ENCODE peak calls at places on chromosomes 11 and 22, in ten cellular contexts. V is K562, L is GM12878, J is sigmoid colon, Y is stomach, W is esophagus muscularis mucosa, E is SK-N-SH, G is transverse colon, F is H1, K is HepG2. H is an unnamed sample.

GRCh38 chr11:33997473-33998347 is 53.8 kb upstream of the CAPRIN1 start:
- DNase-seq in V (no peak), L (no peak), J (no peak), Y (no peak), W (no peak), E (peak; percentile 33), G (no peak), F (no peak), K (no peak), H (no peak)

GRCh38 chr22:37162221-37163095 is 12.7 kb upstream of the IL2RB start:
- DNase-seq in V (no peak), L (peak; percentile 98), J (no peak), Y (no peak), W (no peak), E (no peak), G (peak; percentile 49), F (no peak), K (no peak), H (no peak)

GRCh38 chr11:91981995-91982394 is 242.6 kb upstream of the FAT3 start:
- DNase-seq in V (no peak), L (no peak), J (peak; percentile 89), Y (no peak), W (no peak), E (no peak), G (peak; percentile 36), F (no peak), K (no peak), H (no peak)

GRCh38 chr11:70900540-70900939 is 351.8 kb downstream of the SHANK2 start:
- DNase-seq in V (no peak), L (no peak), J (no peak), Y (peak; percentile 55), W (no peak), E (no peak), G (no peak), F (no peak), K (no peak), H (peak; percentile 25)

GRCh38 chr11:65646921-65647701 is 9.2 kb downstream of the SIPA1 start:
- DNase-seq in V (peak; percentile 42), L (no peak), J (no peak), Y (peak; percentile 78), W (no peak), E (peak; percentile 94), G (peak; percentile 75), F (peak; percentile 89), K (no peak), H (no peak)

GRCh38 chr11:126598344-126599092 is 243.0 kb downstream of the ST3GAL4 start:
- DNase-seq in V (no peak), L (no peak), J (no peak), Y (no peak), W (no peak), E (no peak), G (no peak), F (no peak), K (no peak), H (no peak)

GRCh38 chr22:46056169-46057041 is 79.4 kb upstream of the WNT7B start:
- DNase-seq in V (no peak), L (no peak), J (peak; percentile 85), Y (peak; percentile 55), W (no peak), E (peak; percentile 68), G (peak; percentile 14), F (no peak), K (no peak), H (peak; percentile 67)

GRCh38 chr11:110377451-110377850 is 52.3 kb upstream of the FDX1 start:
- DNase-seq in V (no peak), L (no peak), J (no peak), Y (no peak), W (no peak), E (no peak), G (no peak), F (no peak), K (no peak), H (no peak)

GRCh38 chr11:74877132-74877531 is 71.8 kb downstream of the XRRA1 start:
- DNase-seq in V (peak; percentile 56), L (no peak), J (no peak), Y (no peak), W (no peak), E (no peak), G (no peak), F (no peak), K (no peak), H (no peak)

GRCh38 chr22:49281467-49282340 is 546.0 kb downstream of the BRD1 start:
- DNase-seq in V (no peak), L (no peak), J (no peak), Y (no peak), W (no peak), E (no peak), G (no peak), F (no peak), K (no peak), H (no peak)

GRCh38 chr11:69245491-69246345 is 48.2 kb upstream of the MYEOV start:
- DNase-seq in V (no peak), L (no peak), J (peak; percentile 28), Y (peak; percentile 23), W (no peak), E (no peak), G (no peak), F (no peak), K (no peak), H (no peak)

GRCh38 chr11:118641463-118642019 is 34.1 kb downstream of the PHLDB1 start:
- DNase-seq in V (no peak), L (no peak), J (no peak), Y (peak; percentile 88), W (no peak), E (peak; percentile 54), G (peak; percentile 78), F (no peak), K (no peak), H (no peak)

GRCh38 chr11:110564676-110565343 is 135.1 kb downstream of the FDX1 start:
- DNase-seq in V (no peak), L (no peak), J (no peak), Y (no peak), W (no peak), E (no peak), G (no peak), F (no peak), K (no peak), H (no peak)

GRCh38 chr11:12008790-12009616 is 577 bp upstream of the DKK3 start:
- DNase-seq in V (peak; percentile 94), L (no peak), J (peak; percentile 76), Y (peak; percentile 47), W (no peak), E (peak; percentile 99), G (peak; percentile 14), F (peak; percentile 88), K (no peak), H (peak; percentile 77)

GRCh38 chr11:111285205-111286079 is 12.9 kb upstream of the POU2AF3 start:
- DNase-seq in V (no peak), L (no peak), J (no peak), Y (no peak), W (no peak), E (no peak), G (peak; percentile 40), F (no peak), K (peak; percentile 25), H (no peak)

GRCh38 chr22:37501610-37502341 is 15.6 kb upstream of the MFNG start:
- DNase-seq in V (peak; percentile 40), L (no peak), J (no peak), Y (peak; percentile 91), W (no peak), E (no peak), G (peak; percentile 92), F (no peak), K (peak; percentile 99), H (no peak)

GRCh38 chr11:86014221-86014620 is 54.7 kb downstream of the PICALM start:
- DNase-seq in V (no peak), L (no peak), J (no peak), Y (no peak), W (no peak), E (no peak), G (no peak), F (no peak), K (no peak), H (no peak)

GRCh38 chr11:119722281-119722794 is 6.7 kb downstream of the NECTIN1 start:
- DNase-seq in V (no peak), L (peak; percentile 17), J (no peak), Y (peak; percentile 67), W (no peak), E (no peak), G (peak; percentile 55), F (no peak), K (no peak), H (no peak)

GRCh38 chr11:13026722-13027121 is 17.6 kb downstream of the RASSF10 start:
- DNase-seq in V (no peak), L (no peak), J (no peak), Y (no peak), W (peak; percentile 79), E (no peak), G (no peak), F (no peak), K (no peak), H (no peak)

GRCh38 chr22:39980635-39981034 is 14.1 kb upstream of the FAM83F start:
- DNase-seq in V (no peak), L (no peak), J (no peak), Y (no peak), W (no peak), E (no peak), G (no peak), F (no peak), K (no peak), H (no peak)

GRCh38 chr11:17013548-17014320 is 480 bp downstream of the PLEKHA7 start:
- DNase-seq in V (no peak), L (no peak), J (peak; percentile 62), Y (peak; percentile 62), W (no peak), E (peak; percentile 64), G (peak; percentile 56), F (peak; percentile 80), K (peak; percentile 19), H (peak; percentile 80)

GRCh38 chr11:14751975-14752407 is 108.4 kb downstream of the PDE3B start:
- DNase-seq in V (no peak), L (no peak), J (no peak), Y (no peak), W (no peak), E (no peak), G (no peak), F (no peak), K (no peak), H (no peak)
- TF ChIP-seq POLR2AphosphoS5 in V (no peak), L (no peak), J (no peak), Y (no peak), W (no peak), E (no peak), G (no peak), F (no peak), K (no peak), H (no peak)

GRCh38 chr11:132423266-132423665 is 1052.9 kb downstream of the NTM start:
- DNase-seq in V (no peak), L (no peak), J (no peak), Y (no peak), W (no peak), E (no peak), G (no peak), F (no peak), K (no peak), H (no peak)
- TF ChIP-seq EP300 in V (no peak), L (no peak), J (no peak), Y (no peak), W (no peak), E (no peak), G (no peak), F (no peak), K (no peak), H (no peak)

GRCh38 chr11:106627694-106628093 is 390.6 kb downstream of the GUCY1A2 start:
- DNase-seq in V (no peak), L (no peak), J (no peak), Y (no peak), W (no peak), E (no peak), G (no peak), F (no peak), K (no peak), H (no peak)
- H3K4me3 ChIP-seq in V (no peak overlapping the region), L (no peak overlapping the region), J (no peak overlapping the region), Y (no peak overlapping the region), W (no peak overlapping the region), E (no peak overlapping the region), G (no peak overlapping the region), F (no peak overlapping the region), K (no peak overlapping the region), H (no peak overlapping the region)

GRCh38 chr11:62999156-62999555 is 14.4 kb upstream of the SLC22A6 start:
- DNase-seq in V (no peak), L (no peak), J (no peak), Y (no peak), W (no peak), E (no peak), G (no peak), F (no peak), K (no peak), H (no peak)
- TF ChIP-seq POLR2AphosphoS5 in V (no peak), L (no peak), J (no peak), Y (no peak), W (no peak), E (no peak), G (no peak), F (no peak), K (no peak), H (no peak)

H was measured in suprapubic skin.